ENCODE peak calls at places on chromosome 11, in six cellular contexts. E is IMR-90, R is HepG2, K is HEK293T, F is K562, U is GM12878. H is an unnamed sample.

GRCh38 chr11:46471943-46472661 is 80.5 kb upstream of the CHRM4 start:
- DNase-seq in R (no peak), E (no peak), F (no peak), U (no peak), K (no peak), H (no peak)

GRCh38 chr11:85913486-85913885 is 58.3 kb downstream of the CCDC83 start:
- DNase-seq in R (no peak), K (no peak), E (no peak), U (no peak), F (no peak), H (no peak)

GRCh38 chr11:92569717-92570116 is 345.1 kb downstream of the FAT3 start:
- DNase-seq in R (no peak), F (no peak), U (no peak), E (no peak), K (no peak), H (no peak)

GRCh38 chr11:123742334-123742733 is 874 bp upstream of the ZNF202 start:
- DNase-seq in F (no peak), U (no peak), K (no peak), E (no peak), R (no peak), H (no peak)

GRCh38 chr11:18927550-18928322 is 11.5 kb downstream of the MRGPRX1 start:
- DNase-seq in E (no peak), U (no peak), F (peak), K (no peak), R (no peak), H (no peak)

GRCh38 chr11:44229664-44230063 is 80.3 kb downstream of the ALX4 start:
- DNase-seq in E (peak), F (no peak), R (no peak), K (no peak), U (no peak), H (no peak)

GRCh38 chr11:44661311-44661717 is 65.4 kb upstream of the TSPAN18 start:
- DNase-seq in K (no peak), F (no peak), E (no peak), R (no peak), U (no peak), H (no peak)

GRCh38 chr11:82999232-82999631 is 72.5 kb downstream of the RAB30 start:
- DNase-seq in R (no peak), E (no peak), U (no peak), K (no peak), F (no peak), H (no peak)

GRCh38 chr11:45806937-45807791 is 2.2 kb downstream of the SLC35C1 start:
- DNase-seq in R (no peak), U (no peak), K (no peak), E (no peak), F (no peak), H (no peak)

GRCh38 chr11:16891170-16891569 is 123.0 kb downstream of the PLEKHA7 start:
- DNase-seq in E (peak), U (no peak), F (no peak), K (no peak), R (no peak), H (no peak)

GRCh38 chr11:86208572-86208971 is 36.0 kb upstream of the EED start:
- DNase-seq in K (no peak), U (no peak), F (no peak), R (no peak), E (no peak), H (no peak)

GRCh38 chr11:96817488-96817887 is 427.7 kb downstream of the JRKL start:
- DNase-seq in U (no peak), R (no peak), F (peak), K (no peak), E (no peak), H (no peak)

GRCh38 chr11:2169001-2169370 is 2.6 kb downstream of the TH start:
- DNase-seq in F (peak), K (no peak), E (no peak), U (no peak), R (no peak), H (no peak)
- TF ChIP-seq BHLHE40 in F (no peak), K (no peak), E (no peak), U (no peak), R (no peak), H (no peak)

GRCh38 chr11:71086687-71087258 is 165.6 kb downstream of the SHANK2 start:
- DNase-seq in U (no peak), F (peak), R (peak), K (peak), E (peak), H (peak)
- TF ChIP-seq BHLHE40 in U (no peak), F (no peak), R (no peak), K (no peak), E (no peak), H (no peak)

GRCh38 chr11:87425391-87425790 is 387.7 kb downstream of the TMEM135 start:
- DNase-seq in K (no peak), F (no peak), U (no peak), R (no peak), E (peak), H (no peak)
- TF ChIP-seq BHLHE40 in K (no peak), F (no peak), U (no peak), R (no peak), E (no peak), H (no peak)

GRCh38 chr11:47916361-47916841 is 64.0 kb upstream of the PTPRJ start:
- DNase-seq in U (no peak), R (no peak), K (no peak), E (no peak), F (peak), H (no peak)
- TF ChIP-seq BHLHE40 in U (no peak), R (no peak), K (no peak), E (no peak), F (no peak), H (no peak)

GRCh38 chr11:106076421-106076922 is 675 bp downstream of the KBTBD3 start:
- DNase-seq in E (no peak), F (no peak), K (peak), R (no peak), U (no peak), H (no peak)

GRCh38 chr11:106082096-106082495 is 4.6 kb downstream of the AASDHPPT start:
- DNase-seq in F (no peak), K (no peak), R (no peak), E (no peak), U (no peak), H (no peak)

GRCh38 chr11:106076923-106077608 is at the start of gene KBTBD3:
- DNase-seq in K (peak), R (peak), U (peak), E (peak), F (peak), H (peak)

GRCh38 chr11:106072804-106073203 is 4.3 kb downstream of the KBTBD3 start:
- DNase-seq in K (no peak), F (no peak), U (no peak), E (no peak), R (no peak), H (no peak)

GRCh38 chr11:106077609-106078517 is at the start of gene AASDHPPT:
- DNase-seq in F (peak), K (peak), E (peak), U (no peak), R (peak), H (peak)
- TF ChIP-seq BHLHE40 in F (peak), K (no peak), E (no peak), U (no peak), R (no peak), H (no peak)

DNA sequence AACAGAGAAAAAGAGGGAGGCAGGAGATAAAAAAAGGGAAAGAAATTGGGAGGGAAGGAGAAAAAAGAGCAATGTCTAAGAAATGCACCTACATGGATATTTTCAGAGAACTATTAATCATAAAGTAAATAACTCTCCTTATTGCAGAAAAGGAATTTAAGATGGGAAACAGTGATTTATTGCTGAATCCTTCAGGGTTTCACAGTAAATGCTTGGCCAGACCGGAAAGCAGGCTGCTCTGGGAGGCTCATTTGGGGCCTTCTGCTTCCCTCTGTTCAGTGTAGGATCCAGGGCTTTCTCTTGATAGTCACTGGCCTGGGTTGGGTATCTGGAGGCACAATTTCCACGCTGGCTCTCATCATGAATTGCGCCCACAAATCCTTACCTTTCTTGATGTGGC is 324.3 kb upstream of the SORL1-AS1 start:
- DNase-seq in K (no peak), R (no peak), U (no peak), F (no peak), E (no peak), H (no peak)
- TF ChIP-seq BHLHE40 in K (no peak), R (no peak), U (no peak), F (no peak), E (no peak), H (no peak)

GRCh38 chr11:12467610-12468009 is 90.2 kb downstream of the PARVA start:
- DNase-seq in K (no peak), E (no peak), U (no peak), R (no peak), F (no peak), H (no peak)
- TF ChIP-seq BHLHE40 in K (no peak), E (no peak), U (no peak), R (no peak), F (no peak), H (no peak)

GRCh38 chr11:76783901-76784813 is 1.0 kb downstream of the TSKU start:
- DNase-seq in U (no peak), K (peak), R (peak), E (peak), F (peak), H (no peak)
- TF ChIP-seq BHLHE40 in U (no peak), K (no peak), R (no peak), E (peak), F (no peak), H (no peak)

GRCh38 chr11:74319139-74319538 is 7.7 kb upstream of the P4HA3 start:
- DNase-seq in K (no peak), E (peak), R (no peak), F (no peak), U (no peak), H (peak)
- TF ChIP-seq BHLHE40 in K (no peak), E (no peak), R (no peak), F (no peak), U (no peak), H (no peak)

H was measured in A549.